ENCODE peak calls at places on chromosomes 7 and 10, in four cellular contexts. X, B, K and M are unnamed samples. For H3K4me1, the result is how much of the 10 kb centered on the place peaks cover.

GRCh38 chr7:156932006-156932405 is 17.5 kb upstream of the NOM1 start:
- DNase-seq in X (no peak), B (no peak), K (no peak), M (no peak)

GRCh38 chr10:851891-852290 is 79.6 kb downstream of the LARP4B start:
- DNase-seq in X (no peak), B (no peak), K (no peak), M (no peak)

GRCh38 chr7:191105-192034 is 1.0 kb upstream of the FAM20C start:
- DNase-seq in X (peak), B (peak), K (no peak), M (no peak)

GRCh38 chr7:150405584-150406310 is 26.6 kb downstream of the ZNF775 start:
- DNase-seq in X (no peak), B (no peak), K (no peak), M (no peak)

GRCh38 chr7:145644426-145645154 is 472.0 kb upstream of the CNTNAP2 start:
- DNase-seq in X (peak), B (no peak), K (no peak), M (no peak)

GRCh38 chr10:123241391-123242141 is 87.4 kb downstream of the BUB3 start:
- DNase-seq in X (no peak), B (no peak), K (peak), M (no peak)

GRCh38 chr10:73576178-73576889 is 14.8 kb downstream of the USP54 start:
- DNase-seq in X (no peak), B (peak), K (no peak), M (peak)

GRCh38 chr10:114565066-114565465 is 93.0 kb downstream of the ABLIM1 start:
- DNase-seq in X (no peak), B (no peak), K (no peak), M (no peak)

GRCh38 chr10:62554632-62555199 is 180.5 kb downstream of the ZNF365 start:
- DNase-seq in X (no peak), B (no peak), K (peak), M (no peak)

GRCh38 chr7:111082351-111082750 is 8.6 kb upstream of the LRRN3 start:
- DNase-seq in X (no peak), B (no peak), K (no peak), M (no peak)

GRCh38 chr10:77325233-77325537 is 312.4 kb downstream of the KCNMA1 start:
- DNase-seq in X (no peak), B (peak), K (no peak), M (no peak)

GRCh38 chr10:11626071-11626470 is 14.6 kb upstream of the USP6NL start:
- DNase-seq in X (no peak), B (no peak), K (no peak), M (no peak)

GRCh38 chr7:34879871-34880270 is 157.4 kb downstream of the DPY19L1 start:
- DNase-seq in X (no peak), B (no peak), K (no peak), M (no peak)

GRCh38 chr7:121366852-121367431 is 29.2 kb downstream of the FAM3C start:
- DNase-seq in X (no peak), B (no peak), K (peak), M (no peak)

GRCh38 chr7:28811003-28811402 is 147.1 kb downstream of the TRIL start:
- DNase-seq in X (no peak), B (no peak), K (no peak), M (no peak)

GRCh38 chr7:150910996-150911422 is 58.7 kb downstream of the AOC1 start:
- DNase-seq in X (no peak), B (no peak), K (peak), M (no peak)

GRCh38 chr10:126233721-126234120 is 154.6 kb downstream of the ADAM12 start:
- DNase-seq in X (no peak), B (no peak), K (no peak), M (no peak)

GRCh38 chr10:128563387-128563786 is 437.2 kb upstream of the MKI67 start:
- DNase-seq in X (no peak), B (no peak), K (no peak), M (no peak)

GRCh38 chr7:20721086-20721485 is 65.6 kb downstream of the SP8 start:
- DNase-seq in X (no peak), B (no peak), K (no peak), M (no peak)

GRCh38 chr10:119025776-119026175 is 3.7 kb upstream of the NANOS1 start:
- DNase-seq in X (no peak), B (peak), K (no peak), M (no peak)

GRCh38 chr7:105388373-105389089 is at the start of gene SRPK2:
- DNase-seq in X (peak), B (peak), K (peak), M (peak)

GRCh38 chr10:131072651-131073468 is 238.7 kb downstream of the TCERG1L start:
- DNase-seq in X (no peak), B (no peak), K (no peak), M (no peak)

GRCh38 chr10:61937631-61938284 is 36.3 kb downstream of the ARID5B start:
- DNase-seq in X (no peak), B (no peak), K (peak), M (no peak)

GRCh38 chr7:22179442-22179879 is 177.5 kb downstream of the RAPGEF5 start:
- DNase-seq in X (no peak), B (no peak), K (no peak), M (no peak)

GRCh38 chr7:91239171-91239604 is 25.0 kb upstream of the FZD1 start:
- DNase-seq in X (no peak), B (no peak), K (no peak), M (no peak)

GRCh38 chr10:73601486-73601921 is 10.4 kb upstream of the USP54 start:
- DNase-seq in X (no peak), B (peak), K (no peak), M (no peak)

GRCh38 chr10:18340496-18341051 is 200.3 kb downstream of the CACNB2 start:
- DNase-seq in X (no peak), B (no peak), K (no peak), M (no peak)

GRCh38 chr7:134742688-134743350 is 36.6 kb upstream of the CALD1 start:
- DNase-seq in X (no peak), B (no peak), K (no peak), M (peak)

GRCh38 chr10:484925-485661 is 204.4 kb downstream of the DIP2C start:
- DNase-seq in X (peak), B (no peak), K (peak), M (no peak)

GRCh38 chr7:88835147-88835728 is 39.7 kb upstream of the TEX47 start:
- DNase-seq in X (no peak), B (no peak), K (peak), M (no peak)

GRCh38 chr10:30817541-30817940 is 188.0 kb upstream of the LYZL2 start:
- DNase-seq in X (no peak), B (no peak), K (no peak), M (no peak)

GRCh38 chr7:158329686-158330085 is 257.9 kb downstream of the PTPRN2 start:
- DNase-seq in X (no peak), B (no peak), K (no peak), M (no peak)

GRCh38 chr7:39399458-39399857 is 166.7 kb upstream of the YAE1 start:
- DNase-seq in X (no peak), B (no peak), K (no peak), M (no peak)

GRCh38 chr7:39656415-39656814 is 33.0 kb downstream of the RALA start:
- DNase-seq in X (no peak), B (no peak), K (no peak), M (no peak)

GRCh38 chr7:115973381-115973780 is 57.2 kb downstream of the TFEC start:
- DNase-seq in X (no peak), B (no peak), K (no peak), M (no peak)

GRCh38 chr7:22733761-22734160 is 6.8 kb downstream of the IL6 start:
- DNase-seq in X (no peak), B (no peak), K (no peak), M (no peak)

GRCh38 chr7:2515424-2516193 is 4.0 kb upstream of the LFNG start:
- DNase-seq in X (no peak), B (no peak), K (no peak), M (no peak)

GRCh38 chr10:47306429-47307210 is 6.6 kb downstream of the GDF10 start:
- DNase-seq in X (no peak), B (peak), K (no peak), M (no peak)

DNA sequence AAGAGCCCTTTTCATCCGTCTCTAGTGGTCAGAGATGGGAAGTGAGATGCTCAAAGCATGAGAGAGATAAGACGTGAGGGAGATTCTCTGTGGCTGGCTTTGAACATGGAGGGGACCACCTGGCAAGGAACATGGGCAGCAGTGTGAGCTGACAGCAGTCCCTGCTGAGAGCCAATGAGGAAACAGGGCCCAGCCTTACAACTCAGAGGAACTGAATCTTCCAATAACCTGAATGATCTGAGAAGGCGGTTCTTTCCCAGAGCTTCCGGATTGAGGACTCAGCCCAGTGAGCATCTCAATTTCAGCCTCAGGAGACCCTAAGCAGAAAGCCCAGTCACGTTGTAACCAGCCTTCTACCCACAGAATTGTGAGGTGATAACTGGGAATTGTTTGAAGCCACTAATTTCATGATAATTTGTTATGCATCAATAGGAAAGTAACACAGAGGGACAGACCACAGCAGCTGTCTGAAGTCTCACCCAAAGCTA is 33.9 kb upstream of the IKZF1 start:
- DNase-seq in X (no peak), B (no peak), K (no peak), M (no peak)
- H3K4me1 ChIP-seq in X (under half), B (under half), K (half or more), M (under half)

GRCh38 chr10:14244147-14244546 is 86.6 kb downstream of the FRMD4A start:
- DNase-seq in X (no peak), B (no peak), K (no peak), M (no peak)

GRCh38 chr10:14244801-14245211 is 85.9 kb downstream of the FRMD4A start:
- DNase-seq in X (no peak), B (no peak), K (no peak), M (no peak)

GRCh38 chr10:14241196-14241595 is 89.5 kb downstream of the FRMD4A start:
- DNase-seq in X (no peak), B (no peak), K (no peak), M (no peak)

GRCh38 chr10:14236341-14236740 is 94.4 kb downstream of the FRMD4A start:
- DNase-seq in X (no peak), B (no peak), K (no peak), M (no peak)

GRCh38 chr10:14240253-14241189 is 90.2 kb downstream of the FRMD4A start:
- DNase-seq in X (no peak), B (no peak), K (no peak), M (no peak)
- H3K4me1 ChIP-seq in X (under half), B (under half), K (under half), M (under half)

DNA sequence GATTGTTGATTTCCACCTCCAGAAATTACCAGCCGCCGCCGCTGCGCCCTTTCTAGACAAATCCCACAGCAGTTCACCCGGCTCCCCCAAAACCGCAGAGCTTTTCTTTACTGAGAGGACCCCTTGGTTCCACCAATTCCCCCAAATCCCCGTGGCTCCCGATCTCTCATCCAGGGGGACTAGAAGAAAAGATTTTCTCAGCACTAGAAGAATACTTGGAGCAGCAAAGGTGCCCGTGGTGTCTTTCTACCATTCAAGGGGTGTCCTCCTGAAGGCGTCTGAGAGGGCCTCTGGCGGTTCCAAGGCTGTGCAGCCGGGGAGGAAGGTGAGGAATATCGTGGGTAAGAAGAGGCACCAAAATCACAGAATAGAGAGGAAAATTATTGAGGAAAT is 13.5 kb upstream of the HOXA2 start:
- DNase-seq in X (no peak), B (no peak), K (no peak), M (no peak)
- H3K4me1 ChIP-seq in X (under half), B (under half), K (under half), M (under half)

GRCh38 chr10:17022898-17023297 is 106.7 kb downstream of the CUBN start:
- DNase-seq in X (no peak), B (no peak), K (no peak), M (no peak)
- H3K4me1 ChIP-seq in X (under half), B (under half), K (half or more), M (under half)

GRCh38 chr10:110076559-110077318 is 69.0 kb downstream of the ADD3 start:
- DNase-seq in X (no peak), B (no peak), K (peak), M (no peak)
- H3K4me1 ChIP-seq in X (half or more), B (under half), K (half or more), M (under half)

GRCh38 chr7:47540387-47541093 is 41.4 kb downstream of the TNS3 start:
- DNase-seq in X (no peak), B (no peak), K (no peak), M (no peak)
- H3K4me1 ChIP-seq in X (under half), B (under half), K (under half), M (under half)

GRCh38 chr10:110885932-110886674 is 14.4 kb downstream of the PDCD4 start:
- DNase-seq in X (no peak), B (no peak), K (no peak), M (no peak)
- H3K4me1 ChIP-seq in X (under half), B (half or more), K (under half), M (under half)